ENCODE peak calls at places on chromosomes 5 and 9, in four cellular contexts. One of them, this sample, is unnamed.

GRCh38 chr5:141845371-141845821 is 32.8 kb downstream of the PCDH1 start:
- DNase-seq in HepG2: no peak
- DNase-seq in GM12878: no peak
- DNase-seq in K562: peak
- DNase-seq in this sample: peak

GRCh38 chr9:80242022-80242421 is 670.3 kb downstream of the TLE4 start:
- DNase-seq in K562: no peak
- DNase-seq in HepG2: no peak
- DNase-seq in GM12878: no peak
- DNase-seq in this sample: no peak

GRCh38 chr5:90020575-90021535 is 388.7 kb downstream of the CETN3 start:
- DNase-seq in GM12878: peak
- DNase-seq in K562: no peak
- DNase-seq in HepG2: peak
- DNase-seq in this sample: no peak

GRCh38 chr9:13597427-13597826 is 317.9 kb upstream of the MPDZ start:
- DNase-seq in HepG2: no peak
- DNase-seq in K562: no peak
- DNase-seq in GM12878: no peak
- DNase-seq in this sample: no peak

GRCh38 chr9:36436909-36437308 is 36.8 kb upstream of the RNF38 start:
- DNase-seq in K562: no peak
- DNase-seq in GM12878: no peak
- DNase-seq in HepG2: no peak
- DNase-seq in this sample: no peak

GRCh38 chr9:109331353-109331752 is 10.5 kb upstream of the EPB41L4B start:
- DNase-seq in K562: no peak
- DNase-seq in HepG2: no peak
- DNase-seq in GM12878: no peak
- DNase-seq in this sample: peak

GRCh38 chr5:135697959-135698345 is 119.2 kb upstream of the CXCL14 start:
- DNase-seq in K562: no peak
- DNase-seq in HepG2: no peak
- DNase-seq in GM12878: no peak
- DNase-seq in this sample: no peak

GRCh38 chr5:13708432-13708831 is 236.1 kb downstream of the DNAH5 start:
- DNase-seq in HepG2: no peak
- DNase-seq in GM12878: no peak
- DNase-seq in K562: no peak
- DNase-seq in this sample: no peak

GRCh38 chr5:44183312-44183711 is 205.9 kb downstream of the FGF10 start:
- DNase-seq in HepG2: no peak
- DNase-seq in GM12878: no peak
- DNase-seq in K562: no peak
- DNase-seq in this sample: no peak

GRCh38 chr9:128927731-128928411 is 7.1 kb downstream of the PHYHD1 start:
- DNase-seq in GM12878: peak
- DNase-seq in HepG2: no peak
- DNase-seq in K562: peak
- DNase-seq in this sample: peak

GRCh38 chr5:132477784-132478497 is 12.6 kb downstream of the IRF1 start:
- DNase-seq in K562: no peak
- DNase-seq in HepG2: no peak
- DNase-seq in GM12878: no peak
- DNase-seq in this sample: no peak

GRCh38 chr5:171757853-171758535 is 27.6 kb upstream of the SMIM23 start:
- DNase-seq in GM12878: no peak
- DNase-seq in HepG2: peak
- DNase-seq in K562: no peak
- DNase-seq in this sample: no peak

GRCh38 chr9:137975936-137976565 is 98.5 kb downstream of the CACNA1B start:
- DNase-seq in HepG2: no peak
- DNase-seq in K562: no peak
- DNase-seq in GM12878: no peak
- DNase-seq in this sample: no peak

GRCh38 chr9:69759478-69760277 is at the start of gene PTAR1:
- DNase-seq in GM12878: peak
- DNase-seq in HepG2: peak
- DNase-seq in K562: peak
- DNase-seq in this sample: peak

GRCh38 chr9:109158656-109159055 is 8.4 kb downstream of the FRRS1L start:
- DNase-seq in K562: no peak
- DNase-seq in GM12878: no peak
- DNase-seq in HepG2: no peak
- DNase-seq in this sample: no peak

GRCh38 chr9:131727795-131728545 is 11.9 kb downstream of the RAPGEF1 start:
- DNase-seq in HepG2: no peak
- DNase-seq in K562: no peak
- DNase-seq in GM12878: peak
- DNase-seq in this sample: no peak

GRCh38 chr9:81535542-81536241 is 153.7 kb downstream of the TLE1 start:
- DNase-seq in HepG2: peak
- DNase-seq in K562: no peak
- DNase-seq in GM12878: no peak
- DNase-seq in this sample: no peak

GRCh38 chr5:116300016-116300601 is 215.3 kb downstream of the COMMD10 start:
- DNase-seq in HepG2: no peak
- DNase-seq in K562: no peak
- DNase-seq in GM12878: no peak
- DNase-seq in this sample: no peak

GRCh38 chr5:55218966-55219365 is 8.1 kb downstream of the MCIDAS start:
- DNase-seq in HepG2: no peak
- DNase-seq in GM12878: no peak
- DNase-seq in K562: no peak
- DNase-seq in this sample: no peak

GRCh38 chr5:63228154-63228553 is 649.5 kb downstream of the LRRC70 start:
- DNase-seq in HepG2: no peak
- DNase-seq in GM12878: no peak
- DNase-seq in K562: no peak
- DNase-seq in this sample: no peak

GRCh38 chr5:34822921-34823715 is 15.8 kb upstream of the TTC23L start:
- DNase-seq in K562: no peak
- DNase-seq in GM12878: no peak
- DNase-seq in HepG2: no peak
- DNase-seq in this sample: no peak

GRCh38 chr5:131587541-131587940 is 47.5 kb downstream of the RAPGEF6 start:
- DNase-seq in GM12878: no peak
- DNase-seq in HepG2: no peak
- DNase-seq in K562: no peak
- DNase-seq in this sample: no peak

GRCh38 chr5:126370796-126371718 is 52.2 kb upstream of the GRAMD2B start:
- DNase-seq in HepG2: peak
- DNase-seq in GM12878: no peak
- DNase-seq in K562: no peak
- DNase-seq in this sample: peak

GRCh38 chr5:91417219-91417618 is 34.1 kb upstream of the ARRDC3 start:
- DNase-seq in GM12878: no peak
- DNase-seq in HepG2: no peak
- DNase-seq in K562: no peak
- DNase-seq in this sample: no peak

GRCh38 chr5:176995896-176996767 is 10.4 kb downstream of the UIMC1 start:
- DNase-seq in GM12878: peak
- DNase-seq in K562: no peak
- DNase-seq in HepG2: no peak
- DNase-seq in this sample: no peak

GRCh38 chr5:172502410-172502809 is 48.1 kb upstream of the SH3PXD2B start:
- DNase-seq in GM12878: no peak
- DNase-seq in K562: no peak
- DNase-seq in HepG2: no peak
- DNase-seq in this sample: no peak

GRCh38 chr5:1311443-1312055 is 16.7 kb upstream of the TERT start:
- DNase-seq in GM12878: no peak
- DNase-seq in K562: no peak
- DNase-seq in HepG2: no peak
- DNase-seq in this sample: no peak

GRCh38 chr5:1314564-1314982 is 19.7 kb upstream of the TERT start:
- DNase-seq in HepG2: no peak
- DNase-seq in K562: no peak
- DNase-seq in GM12878: no peak
- DNase-seq in this sample: no peak

GRCh38 chr5:1315018-1315708 is 20.3 kb upstream of the TERT start:
- DNase-seq in GM12878: no peak
- DNase-seq in HepG2: no peak
- DNase-seq in K562: no peak
- DNase-seq in this sample: no peak

GRCh38 chr5:1312206-1312605 is 17.3 kb upstream of the TERT start:
- DNase-seq in GM12878: no peak
- DNase-seq in HepG2: no peak
- DNase-seq in K562: no peak
- DNase-seq in this sample: no peak

GRCh38 chr5:1312993-1313833 is 18.3 kb upstream of the TERT start:
- DNase-seq in GM12878: peak
- DNase-seq in HepG2: no peak
- DNase-seq in K562: no peak
- DNase-seq in this sample: no peak
- TF ChIP-seq EP300 in GM12878: no peak
- TF ChIP-seq EP300 in HepG2: no peak
- TF ChIP-seq EP300 in K562: no peak
- TF ChIP-seq EP300 in this sample: no peak

GRCh38 chr9:21305213-21305612 is at the start of gene IFNA5:
- DNase-seq in GM12878: no peak
- DNase-seq in K562: no peak
- DNase-seq in HepG2: no peak
- DNase-seq in this sample: no peak
- TF ChIP-seq MXI1 in GM12878: no peak
- TF ChIP-seq MXI1 in K562: no peak
- TF ChIP-seq MXI1 in HepG2: no peak
- TF ChIP-seq MXI1 in this sample: no peak

DNA sequence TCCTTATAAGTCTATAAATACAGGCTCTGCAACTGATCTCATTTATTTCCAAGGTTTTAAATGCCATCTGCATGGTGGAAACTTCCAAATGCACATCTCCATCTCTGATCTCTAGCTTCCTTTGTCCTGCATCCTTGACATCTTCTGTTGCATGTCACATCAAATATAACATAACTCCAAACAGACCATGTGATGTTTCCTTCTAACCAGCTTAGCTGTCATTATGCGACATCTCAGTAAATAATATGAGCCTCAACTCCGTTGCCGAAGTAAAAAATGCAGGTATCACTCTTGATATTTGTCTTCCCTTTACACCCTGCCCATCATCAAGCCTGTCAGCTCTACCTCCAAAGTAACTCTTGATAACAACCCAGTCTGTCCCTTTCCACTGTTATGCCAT is 506.4 kb upstream of the C9orf72 start:
- DNase-seq in GM12878: no peak
- DNase-seq in K562: no peak
- DNase-seq in HepG2: no peak
- DNase-seq in this sample: no peak
- TF ChIP-seq EP300 in GM12878: no peak
- TF ChIP-seq EP300 in K562: no peak
- TF ChIP-seq EP300 in HepG2: no peak
- TF ChIP-seq EP300 in this sample: no peak

DNA sequence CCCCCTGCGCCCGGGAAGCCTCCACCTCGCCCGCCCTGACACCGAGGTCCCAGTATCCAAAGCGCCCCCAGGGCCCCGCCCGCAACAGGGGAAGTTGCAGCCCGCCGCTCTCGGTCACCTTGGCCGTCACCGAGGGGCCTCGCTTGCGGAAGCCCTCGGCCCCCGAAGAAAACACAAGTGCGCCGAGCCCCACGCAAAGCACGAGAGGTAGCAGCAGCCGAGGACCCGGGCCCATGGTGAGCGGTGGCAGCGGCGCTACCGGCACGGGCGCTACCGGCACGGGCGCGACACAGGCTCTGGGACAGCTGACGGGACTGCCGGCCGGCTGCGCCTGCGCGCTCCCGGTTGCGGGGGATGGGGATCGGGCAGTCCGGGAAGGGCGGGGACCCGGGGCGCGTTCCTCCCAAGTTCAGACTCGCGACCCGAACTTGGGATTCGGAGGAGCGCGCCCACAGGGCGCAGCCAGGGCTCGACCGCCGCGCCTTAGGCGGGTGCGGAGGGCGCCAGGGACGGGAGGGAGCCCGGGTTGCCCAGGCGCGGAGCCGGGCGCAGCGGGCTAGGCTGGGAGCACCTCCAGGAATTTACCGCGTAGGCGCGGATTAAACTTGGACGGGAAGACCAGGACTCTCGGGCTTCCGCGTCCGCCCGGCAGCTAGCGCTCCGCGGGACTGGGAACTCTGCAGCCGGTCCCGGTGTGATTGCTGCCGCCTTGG is at the start of gene PPIC:
- DNase-seq in HepG2: peak
- DNase-seq in K562: peak
- DNase-seq in GM12878: no peak
- DNase-seq in this sample: peak
- TF ChIP-seq MXI1 in HepG2: peak
- TF ChIP-seq MXI1 in K562: no peak
- TF ChIP-seq MXI1 in GM12878: no peak
- TF ChIP-seq MXI1 in this sample: no peak

DNA sequence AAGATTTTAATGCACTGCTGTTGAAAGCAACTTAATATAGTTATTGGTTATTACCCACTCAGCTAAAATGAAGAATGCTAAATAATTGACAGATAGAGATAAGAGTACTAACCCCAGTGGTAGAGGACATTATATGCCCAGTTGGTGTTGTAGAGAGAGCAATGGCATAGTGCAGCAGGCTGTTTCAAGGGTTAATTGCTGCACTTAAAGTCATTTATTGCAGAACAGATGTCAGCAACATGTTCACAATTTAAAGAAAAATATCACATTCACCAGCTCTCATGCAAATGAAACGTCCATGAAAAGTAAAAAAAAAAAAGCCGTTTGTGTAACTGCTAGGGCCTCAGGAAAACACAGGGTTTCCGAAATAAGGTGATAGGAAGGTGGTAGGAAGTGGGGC is 254.6 kb downstream of the MTRR start:
- DNase-seq in GM12878: no peak
- DNase-seq in K562: no peak
- DNase-seq in HepG2: no peak
- DNase-seq in this sample: no peak
- TF ChIP-seq EP300 in GM12878: no peak
- TF ChIP-seq EP300 in K562: no peak
- TF ChIP-seq EP300 in HepG2: no peak
- TF ChIP-seq EP300 in this sample: no peak

DNA sequence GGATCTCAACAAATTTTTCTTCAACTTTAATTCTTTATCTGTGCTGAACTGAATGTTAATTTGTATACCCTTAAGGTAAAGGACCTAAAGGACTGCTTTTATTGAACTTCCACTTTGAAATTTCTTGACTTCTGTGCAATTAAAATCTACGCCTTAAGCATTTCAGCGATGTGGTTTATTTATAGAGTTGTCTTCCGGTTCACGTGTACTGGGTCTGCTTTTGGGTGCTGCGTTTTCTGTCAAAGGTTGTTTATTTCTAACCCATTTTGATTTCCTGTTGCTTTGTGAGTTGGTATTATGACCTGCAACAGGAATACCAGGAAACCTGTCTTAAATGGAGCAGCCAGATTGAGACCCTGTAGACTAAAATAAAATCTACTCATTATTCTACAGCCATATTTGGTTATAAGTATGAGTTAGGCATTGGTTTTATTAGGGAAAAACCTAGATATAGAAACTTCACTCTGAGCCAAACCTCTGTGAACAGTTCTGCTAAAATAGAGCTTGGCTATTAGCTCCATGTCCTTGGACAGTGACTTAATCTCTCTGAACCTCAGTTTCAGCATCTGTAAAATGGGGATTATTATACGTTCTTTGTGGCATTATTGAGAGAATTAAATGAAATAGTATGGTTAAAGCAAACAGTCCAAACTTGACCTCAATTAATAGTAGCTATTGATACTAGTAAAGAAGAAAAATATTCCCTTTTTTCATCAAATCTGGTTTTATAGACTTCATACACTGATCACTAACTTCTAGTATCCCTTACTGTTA is 3.5 kb downstream of the MRRF start:
- DNase-seq in K562: no peak
- DNase-seq in HepG2: no peak
- DNase-seq in GM12878: no peak
- DNase-seq in this sample: no peak
- TF ChIP-seq MXI1 in K562: no peak
- TF ChIP-seq MXI1 in HepG2: no peak
- TF ChIP-seq MXI1 in GM12878: no peak
- TF ChIP-seq MXI1 in this sample: no peak

This sample was measured in SK-N-SH.